ENCODE peak calls at places on chromosomes 11 and 22, in nine cellular contexts. L, G, P, C, J, A, V, X and S are unnamed samples.

GRCh38 chr22:17281026-17281809 is 62.0 kb upstream of the ADA2 start:
- DNase-seq in L (no peak), G (no peak), P (no peak), C (no peak), J (peak), A (no peak), V (no peak), X (no peak), S (no peak)

GRCh38 chr11:122038543-122038942 is 77.5 kb downstream of the BLID start:
- DNase-seq in L (no peak), G (no peak), P (no peak), C (no peak), J (no peak), A (peak), V (peak), X (no peak), S (no peak)

GRCh38 chr11:76209956-76210885 is 3.9 kb upstream of the WNT11 start:
- DNase-seq in L (no peak), G (no peak), P (peak), C (no peak), J (peak), A (peak), V (no peak), X (peak), S (no peak)

GRCh38 chr22:20131593-20131855 is at the start of gene ZDHHC8:
- DNase-seq in L (no peak), G (peak), P (no peak), C (no peak), J (no peak), A (no peak), V (no peak), X (peak), S (no peak)

GRCh38 chr22:31625661-31626426 is 36.2 kb downstream of the PISD start:
- DNase-seq in L (no peak), G (no peak), P (no peak), C (no peak), J (peak), A (no peak), V (no peak), X (peak), S (peak)

GRCh38 chr11:86608251-86608799 is 64.1 kb downstream of the ME3 start:
- DNase-seq in L (no peak), G (peak), P (peak), C (peak), J (no peak), A (peak), V (peak), X (peak), S (peak)

GRCh38 chr11:121441533-121441932 is 10.6 kb upstream of the SORL1 start:
- DNase-seq in L (no peak), G (no peak), P (no peak), C (no peak), J (no peak), A (no peak), V (no peak), X (no peak), S (no peak)

GRCh38 chr22:26737262-26737661 is 79.9 kb downstream of the MIAT start:
- DNase-seq in L (no peak), G (no peak), P (no peak), C (no peak), J (no peak), A (no peak), V (no peak), X (no peak), S (no peak)

GRCh38 chr11:42058794-42059193 is 599.3 kb upstream of the LRRC4C start:
- DNase-seq in L (no peak), G (no peak), P (no peak), C (no peak), J (no peak), A (no peak), V (no peak), X (no peak), S (no peak)